ENCODE peak calls at places on chromosomes 13 and 19, in ten cellular contexts. X, L, A, Z, J, Q, F, N, H and Y are unnamed samples.

GRCh38 chr19:29105629-29106352 is 107.2 kb downstream of the UQCRFS1 start:
- DNase-seq in A (no peak), H (no peak), Q (no peak), Z (no peak), F (no peak), J (no peak), L (no peak), X (no peak), N (no peak), Y (no peak)

GRCh38 chr19:45063851-45064801 is 12.2 kb downstream of the ZNF296 start:
- DNase-seq in Q (no peak), L (no peak), X (no peak), A (no peak), N (no peak), J (no peak), Z (no peak), H (no peak), F (no peak), Y (no peak)

GRCh38 chr19:1503089-1503924 is 9.5 kb downstream of the ADAMTSL5 start:
- DNase-seq in H (no peak), N (peak), A (peak), J (peak), L (no peak), Q (peak), X (no peak), F (no peak), Z (peak), Y (no peak)

GRCh38 chr13:45393941-45394570 is 24.1 kb downstream of the SLC25A30 start:
- DNase-seq in H (peak), Q (peak), A (peak), L (no peak), F (no peak), N (peak), Z (peak), X (peak), J (no peak), Y (peak)

GRCh38 chr19:39823693-39824092 is 10.3 kb downstream of the DYRK1B start:
- DNase-seq in N (no peak), X (no peak), Z (no peak), J (no peak), L (no peak), A (no peak), Q (no peak), H (no peak), F (no peak), Y (no peak)

GRCh38 chr19:23321953-23322549 is 71.9 kb upstream of the ZNF724 start:
- DNase-seq in Z (no peak), N (no peak), Q (no peak), J (no peak), H (no peak), X (no peak), L (no peak), A (no peak), F (no peak), Y (no peak)

GRCh38 chr13:92187378-92187989 is 789.1 kb downstream of the GPC5 start:
- DNase-seq in H (no peak), X (peak), A (no peak), F (no peak), Q (peak), Z (no peak), J (no peak), N (no peak), L (no peak), Y (peak)

GRCh38 chr19:1967087-1967608 is 26.2 kb downstream of the CSNK1G2 start:
- DNase-seq in Z (no peak), L (no peak), A (no peak), H (no peak), N (no peak), J (no peak), F (no peak), Q (no peak), X (no peak), Y (no peak)

GRCh38 chr13:97367427-97367826 is 66.5 kb upstream of the RAP2A start:
- DNase-seq in Z (no peak), N (no peak), X (no peak), J (no peak), L (no peak), Q (no peak), A (no peak), F (no peak), H (peak), Y (peak)

GRCh38 chr19:43450545-43450997 is 14.8 kb downstream of the LYPD3 start:
- DNase-seq in X (no peak), F (no peak), H (no peak), L (no peak), N (no peak), A (no peak), Z (no peak), Q (no peak), J (no peak), Y (no peak)

GRCh38 chr13:21826214-21827015 is 155.5 kb downstream of the FGF9 start:
- DNase-seq in F (no peak), H (no peak), X (no peak), J (no peak), Z (no peak), A (no peak), Q (no peak), L (no peak), N (no peak), Y (no peak)

GRCh38 chr13:113991191-113991669 is 17.4 kb upstream of the C13orf46 start:
- DNase-seq in Q (no peak), J (peak), L (no peak), X (no peak), A (no peak), F (peak), N (no peak), Z (no peak), H (no peak), Y (no peak)

GRCh38 chr13:35630551-35631275 is 154.2 kb upstream of the MAB21L1 start:
- DNase-seq in J (no peak), N (no peak), Z (no peak), Q (peak), A (no peak), F (no peak), H (no peak), X (peak), L (no peak), Y (peak)

GRCh38 chr13:30978981-30979956 is 46.8 kb downstream of the TEX26 start:
- DNase-seq in A (peak), F (no peak), Z (peak), N (peak), L (no peak), Q (peak), X (no peak), J (no peak), H (no peak), Y (no peak)

GRCh38 chr13:49225358-49226042 is 5.4 kb downstream of the MLNR start:
- DNase-seq in X (peak), N (peak), Q (no peak), L (no peak), A (peak), H (no peak), Z (no peak), J (no peak), F (no peak), Y (no peak)

GRCh38 chr19:55082023-55082851 is 6.6 kb downstream of the EPS8L1 start:
- DNase-seq in L (no peak), H (no peak), Z (no peak), A (no peak), X (no peak), Q (peak), F (no peak), J (peak), N (no peak), Y (peak)

GRCh38 chr13:87674143-87674772 is 3.1 kb downstream of the SLITRK5 start:
- DNase-seq in Z (no peak), H (no peak), X (no peak), J (no peak), Q (no peak), F (no peak), L (no peak), A (no peak), N (no peak), Y (no peak)

GRCh38 chr13:55437162-55437561 is 1703.6 kb upstream of the PRR20A start:
- DNase-seq in F (no peak), J (no peak), H (no peak), Q (no peak), Z (no peak), A (no peak), L (no peak), N (no peak), X (no peak), Y (no peak)

GRCh38 chr13:40981949-40982348 is 37.2 kb downstream of the ELF1 start:
- DNase-seq in Q (no peak), J (no peak), H (no peak), X (no peak), N (no peak), A (no peak), F (no peak), L (no peak), Z (no peak), Y (no peak)

GRCh38 chr13:40983269-40983668 is 35.8 kb downstream of the ELF1 start:
- DNase-seq in J (no peak), F (no peak), H (no peak), N (no peak), L (no peak), A (no peak), Z (no peak), Q (no peak), X (no peak), Y (no peak)

GRCh38 chr13:40983725-40984669 is 35.1 kb downstream of the ELF1 start:
- DNase-seq in N (no peak), Z (no peak), H (no peak), X (no peak), A (no peak), F (no peak), L (no peak), J (no peak), Q (no peak), Y (no peak)

GRCh38 chr13:40981361-40981760 is 37.8 kb downstream of the ELF1 start:
- DNase-seq in A (no peak), J (no peak), Z (no peak), F (no peak), Q (no peak), N (no peak), L (no peak), X (no peak), H (no peak), Y (no peak)

DNA sequence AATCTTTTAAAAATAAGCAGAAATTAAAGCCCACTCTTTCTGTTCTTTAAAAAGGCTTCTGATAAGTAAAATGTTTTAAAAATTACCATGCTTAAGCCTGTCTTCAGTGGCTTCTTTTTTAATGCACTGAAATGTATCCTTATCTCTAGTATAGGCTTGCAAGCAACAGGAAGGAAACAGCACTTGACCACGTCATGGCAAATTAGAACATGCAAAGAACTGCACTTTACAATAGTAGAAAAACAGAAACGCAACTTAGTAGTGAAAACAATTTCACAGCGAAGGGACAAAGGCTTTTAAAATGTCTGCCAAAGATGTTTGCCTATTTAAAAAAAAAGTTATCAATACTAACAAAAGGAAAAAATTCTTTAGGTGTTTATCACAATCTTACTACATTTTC is 36.3 kb downstream of the ELF1 start:
- DNase-seq in H (no peak), Z (peak), X (peak), A (no peak), F (no peak), Q (peak), L (no peak), N (no peak), J (no peak), Y (no peak)
- TF ChIP-seq POLR2A in H (no peak), Z (peak), X (peak), A (peak), F (peak), Q (no peak), L (peak), N (peak), J (no peak), Y (no peak)

DNA sequence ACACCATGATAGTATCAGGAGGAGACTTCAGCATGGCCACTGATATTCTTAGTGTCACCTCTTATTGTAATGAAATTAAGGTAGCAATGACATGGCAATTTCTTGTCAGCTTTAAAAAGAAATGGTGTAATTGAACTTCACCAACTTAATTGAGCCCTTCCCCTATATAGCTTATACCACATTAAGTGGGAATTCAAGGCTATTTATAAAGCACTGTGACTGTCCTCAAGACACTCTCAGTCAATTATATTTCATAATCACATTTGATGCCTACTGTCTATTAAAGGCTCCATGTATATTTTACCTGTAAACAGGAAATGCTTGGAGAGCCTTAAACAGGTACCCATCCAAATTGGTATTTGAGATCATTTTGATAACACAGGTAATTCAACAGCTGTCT is 28.3 kb downstream of the KLF12 start:
- DNase-seq in A (no peak), X (no peak), L (no peak), F (no peak), J (no peak), H (no peak), Z (no peak), Q (no peak), N (no peak), Y (no peak)
- TF ChIP-seq POLR2A in A (no peak), X (no peak), L (no peak), F (no peak), J (no peak), H (no peak), Z (no peak), Q (no peak), N (no peak), Y (no peak)

DNA sequence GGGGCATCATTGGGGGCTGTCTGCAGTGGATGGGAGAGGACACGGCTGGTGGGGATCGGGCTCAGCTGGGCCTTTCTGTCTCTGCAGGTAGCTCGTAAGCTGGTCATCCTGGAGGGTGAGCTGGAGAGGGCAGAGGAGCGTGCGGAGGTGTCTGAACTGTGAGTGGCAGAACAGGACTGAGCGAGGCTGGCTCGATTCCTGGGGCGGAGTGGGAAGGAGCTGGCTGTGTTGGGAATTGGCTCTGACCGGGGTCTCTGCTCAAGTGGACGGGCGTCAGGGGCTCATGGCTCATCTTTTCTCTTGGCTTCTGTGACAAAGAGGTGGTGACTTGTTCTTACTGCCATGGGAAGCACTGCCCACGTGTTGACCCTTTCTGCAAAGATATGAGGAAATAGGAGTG is 11.6 kb downstream of the TPM4 start:
- DNase-seq in L (no peak), X (peak), A (no peak), J (no peak), F (no peak), Z (no peak), H (no peak), Q (no peak), N (no peak), Y (no peak)
- TF ChIP-seq POLR2A in L (no peak), X (no peak), A (no peak), J (no peak), F (no peak), Z (no peak), H (no peak), Q (no peak), N (no peak), Y (no peak)

GRCh38 chr19:38400361-38400760 is 2.5 kb upstream of the FAM98C start:
- DNase-seq in J (no peak), L (no peak), H (no peak), F (no peak), A (no peak), Z (no peak), Q (no peak), X (no peak), N (no peak), Y (no peak)

GRCh38 chr19:38404858-38405257 is 2.0 kb downstream of the FAM98C start:
- DNase-seq in J (no peak), A (no peak), F (no peak), Z (no peak), L (no peak), Q (no peak), N (no peak), H (no peak), X (no peak), Y (no peak)

GRCh38 chr19:38401148-38401547 is 1.7 kb upstream of the FAM98C start:
- DNase-seq in J (no peak), L (no peak), Z (no peak), N (no peak), Q (no peak), A (no peak), X (no peak), F (no peak), H (no peak), Y (peak)

GRCh38 chr19:38402967-38403674 is at the start of gene FAM98C:
- DNase-seq in A (peak), L (no peak), H (peak), J (peak), N (peak), X (peak), F (peak), Z (peak), Q (peak), Y (peak)

DNA sequence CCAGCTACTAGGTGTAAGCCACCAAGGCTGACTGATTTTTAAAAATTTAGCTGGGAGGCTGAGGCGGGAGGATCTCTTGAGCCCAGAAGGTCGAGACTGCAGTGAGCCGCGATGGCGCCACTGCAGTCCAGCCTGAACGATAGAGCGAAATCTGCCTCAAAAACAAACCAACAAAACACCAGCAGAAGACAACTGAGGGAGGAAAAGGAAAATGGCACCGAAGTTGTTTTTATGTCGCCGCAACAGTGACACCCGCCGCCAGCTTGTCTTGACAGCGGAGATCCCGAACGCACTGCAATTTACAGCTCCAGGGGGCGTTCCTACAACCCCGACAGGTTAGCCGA is 298 bp upstream of the FAM98C start:
- DNase-seq in L (no peak), Z (no peak), X (no peak), F (no peak), N (no peak), A (no peak), Q (no peak), H (no peak), J (no peak), Y (no peak)
- TF ChIP-seq POLR2A in L (no peak), Z (no peak), X (no peak), F (no peak), N (peak), A (no peak), Q (no peak), H (no peak), J (no peak), Y (no peak)

GRCh38 chr13:41960195-41960699 is 662 bp downstream of the VWA8 start:
- DNase-seq in A (no peak), X (no peak), J (no peak), Q (peak), L (no peak), Z (peak), F (no peak), N (no peak), H (no peak), Y (peak)

GRCh38 chr13:41955605-41956004 is 5.3 kb downstream of the VWA8 start:
- DNase-seq in N (no peak), J (no peak), L (no peak), Q (no peak), H (no peak), Z (no peak), X (no peak), A (no peak), F (peak), Y (no peak)

GRCh38 chr13:41956272-41956671 is 4.6 kb downstream of the VWA8 start:
- DNase-seq in X (no peak), Q (no peak), H (no peak), N (no peak), F (no peak), L (no peak), J (no peak), Z (no peak), A (no peak), Y (no peak)

GRCh38 chr13:41962994-41963393 is 2.1 kb upstream of the VWA8 start:
- DNase-seq in H (no peak), Z (no peak), A (no peak), F (no peak), L (no peak), X (no peak), Q (no peak), J (no peak), N (no peak), Y (no peak)

DNA sequence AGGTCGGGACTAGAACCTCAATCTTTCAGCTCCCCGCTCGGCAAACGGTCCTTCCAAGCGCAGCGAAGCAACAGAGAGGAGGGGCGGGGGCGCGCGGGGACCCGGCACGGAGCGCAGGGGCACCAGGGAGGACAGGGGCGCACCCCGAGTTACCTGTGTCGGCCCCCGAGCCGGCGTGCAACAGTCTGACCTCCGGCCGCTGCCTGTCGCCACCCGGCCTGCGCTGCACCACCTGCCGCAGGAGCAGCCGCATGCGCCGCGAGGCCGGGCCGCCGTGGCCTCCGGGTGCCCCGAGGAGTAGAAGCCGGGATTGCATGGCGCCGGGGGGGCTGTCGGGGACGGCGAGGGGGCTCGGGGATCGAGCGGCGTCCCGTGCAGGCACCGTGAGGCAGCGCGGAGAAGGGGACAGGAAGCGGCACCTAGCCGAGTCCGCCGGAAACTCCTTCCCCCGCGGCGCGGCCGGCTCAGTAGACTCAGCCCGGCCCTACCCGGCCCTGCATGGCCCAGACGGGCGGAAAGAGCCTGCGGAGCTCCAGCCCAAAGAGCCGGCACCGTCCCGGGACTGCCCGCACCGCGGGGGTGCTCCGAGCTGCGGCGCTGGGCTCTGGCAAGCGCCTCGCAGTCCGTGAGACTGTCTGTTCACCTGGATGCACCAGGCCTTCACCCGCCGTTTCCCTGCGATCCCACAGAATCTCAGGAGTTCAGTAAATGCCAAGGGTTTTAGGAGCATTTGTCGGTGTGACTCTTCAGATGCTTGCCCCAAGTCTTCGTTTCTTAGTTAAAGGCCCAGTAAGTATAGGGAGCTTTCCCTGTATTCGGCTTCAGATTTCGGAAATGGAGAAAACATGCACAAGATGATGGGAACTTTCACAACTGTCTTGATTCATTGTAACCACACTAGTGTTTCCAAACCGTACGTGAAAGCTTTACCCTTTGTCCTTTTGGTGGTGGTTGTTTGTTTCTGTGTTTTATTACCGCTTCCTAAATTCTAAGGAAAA is at the start of gene VWA8:
- DNase-seq in H (peak), J (peak), L (no peak), X (peak), F (peak), A (peak), Z (peak), N (peak), Q (peak), Y (peak)
- TF ChIP-seq POLR2A in H (no peak), J (no peak), L (no peak), X (no peak), F (peak), A (no peak), Z (peak), N (peak), Q (peak), Y (peak)

GRCh38 chr19:46725036-46725820 is 8.3 kb upstream of the PRKD2 start:
- DNase-seq in Q (no peak), J (no peak), A (no peak), N (no peak), F (peak), L (no peak), X (no peak), Z (no peak), H (no peak), Y (no peak)
- TF ChIP-seq POLR2A in Q (no peak), J (no peak), A (no peak), N (no peak), F (no peak), L (no peak), X (no peak), Z (no peak), H (no peak), Y (no peak)